ENCODE peak calls at places on chromosomes 16 and 17, in seven cellular contexts. F is A549; E is tibial nerve; J is pancreas; Y is CD8-positive, alpha-beta T cell; G is spleen; B is tibial artery. L is an unnamed sample.

GRCh38 chr16:154223-155030 is 2.0 kb downstream of the HBZ start:
- DNase-seq in J (no peak), E (no peak), F (no peak), B (no peak), Y (no peak), G (no peak), L (no peak)

GRCh38 chr17:50396261-50397110 is 837 bp downstream of the LRRC59 start:
- DNase-seq in J (peak), G (no peak), Y (no peak), E (no peak), F (peak), B (no peak), L (peak)

GRCh38 chr17:4881761-4882555 is 17.4 kb upstream of the C17orf107 start:
- DNase-seq in J (peak), E (no peak), G (peak), Y (peak), B (no peak), F (peak), L (no peak)

GRCh38 chr16:88387941-88388627 is 5.3 kb downstream of the ZNF469 start:
- DNase-seq in F (peak), B (no peak), J (peak), E (no peak), G (no peak), Y (no peak), L (peak)

GRCh38 chr17:50290074-50290702 is 15.9 kb downstream of the TMEM92 start:
- DNase-seq in J (peak), Y (no peak), E (peak), F (peak), B (peak), G (no peak), L (peak)

GRCh38 chr17:29412780-29413565 is 22.8 kb downstream of the TAOK1 start:
- DNase-seq in F (no peak), G (no peak), Y (no peak), E (no peak), J (no peak), B (no peak), L (no peak)

GRCh38 chr17:51585514-51586104 is 325.3 kb downstream of the UTP18 start:
- DNase-seq in B (no peak), J (peak), F (peak), Y (no peak), E (no peak), G (no peak), L (no peak)

GRCh38 chr16:50340578-50340977 is 28.2 kb downstream of the BRD7 start:
- DNase-seq in E (no peak), Y (no peak), B (no peak), F (no peak), J (no peak), G (no peak), L (no peak)

GRCh38 chr16:86566966-86567700 is 504 bp downstream of the FOXC2 start:
- DNase-seq in G (peak), B (no peak), F (no peak), E (no peak), Y (no peak), J (no peak), L (peak)

GRCh38 chr16:49262501-49262900 is 19.1 kb downstream of the CBLN1 start:
- DNase-seq in G (no peak), F (no peak), Y (no peak), J (no peak), E (no peak), B (no peak), L (no peak)

GRCh38 chr16:14302031-14302398 is 230.9 kb downstream of the MRTFB start:
- DNase-seq in J (peak), Y (no peak), E (no peak), B (peak), F (peak), G (no peak), L (peak)

GRCh38 chr17:7355053-7355452 is at the start of gene TMEM95:
- DNase-seq in F (no peak), E (peak), J (peak), Y (no peak), G (no peak), B (no peak), L (peak)

GRCh38 chr17:7352559-7352889 is 562 bp downstream of the KCTD11 start:
- DNase-seq in B (no peak), G (no peak), F (no peak), Y (no peak), E (no peak), J (no peak), L (no peak)

GRCh38 chr17:7352910-7353635 is 1.1 kb downstream of the KCTD11 start:
- DNase-seq in B (no peak), F (no peak), E (no peak), G (no peak), J (peak), Y (no peak), L (peak)

GRCh38 chr17:7354262-7354781 is 634 bp upstream of the TMEM95 start:
- DNase-seq in G (no peak), J (no peak), F (no peak), B (no peak), Y (no peak), E (no peak), L (no peak)

DNA sequence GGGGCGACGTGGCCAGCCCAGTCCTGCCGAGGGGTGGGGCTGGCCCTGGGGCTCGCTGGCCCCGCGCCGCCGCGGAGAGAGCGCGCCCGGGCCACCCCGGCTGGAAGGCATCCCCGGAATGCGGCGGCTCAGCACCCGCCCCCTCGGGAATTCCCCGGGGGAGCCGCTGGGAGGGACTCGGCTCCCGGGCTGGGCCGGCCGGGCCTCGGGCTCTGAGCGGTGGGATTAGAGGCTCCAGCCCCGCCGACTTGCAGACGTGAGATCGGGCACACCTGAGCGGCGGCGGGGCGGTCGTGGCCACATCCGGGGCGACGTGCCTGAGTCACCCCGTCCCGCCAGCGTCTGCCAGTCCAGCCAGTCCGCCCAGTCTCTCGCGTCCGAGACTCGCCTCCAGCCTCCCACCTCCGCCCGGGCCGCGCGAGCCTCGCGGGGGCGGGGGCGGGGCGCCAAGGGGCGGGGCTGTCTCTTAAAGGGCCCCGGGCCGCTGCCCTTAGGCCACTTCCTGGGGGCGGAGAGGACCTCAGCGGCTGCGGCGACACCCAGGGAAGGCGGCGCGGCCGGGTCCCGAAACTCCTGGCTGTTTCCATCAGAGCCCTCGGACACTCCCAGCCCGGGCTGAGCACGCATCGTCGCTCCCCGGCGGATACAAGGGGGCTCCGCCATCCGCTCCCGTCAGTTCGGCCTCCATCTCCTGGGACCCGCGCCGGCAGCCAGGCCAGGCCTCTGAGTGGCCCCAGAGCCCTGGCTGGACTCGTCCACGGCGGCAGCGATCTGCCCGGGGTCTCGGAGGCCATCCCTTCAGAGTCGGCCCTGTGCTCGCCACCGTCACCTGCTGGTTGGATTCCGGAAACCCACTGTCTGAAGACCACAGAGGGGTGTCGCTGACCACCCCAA is at the start of gene KCTD11:
- DNase-seq in B (peak), Y (peak), G (peak), J (peak), E (peak), F (peak), L (peak)
- H3K27ac ChIP-seq in B (peak), Y (peak), G (peak), J (peak), E (peak), F (peak), L (peak)

DNA sequence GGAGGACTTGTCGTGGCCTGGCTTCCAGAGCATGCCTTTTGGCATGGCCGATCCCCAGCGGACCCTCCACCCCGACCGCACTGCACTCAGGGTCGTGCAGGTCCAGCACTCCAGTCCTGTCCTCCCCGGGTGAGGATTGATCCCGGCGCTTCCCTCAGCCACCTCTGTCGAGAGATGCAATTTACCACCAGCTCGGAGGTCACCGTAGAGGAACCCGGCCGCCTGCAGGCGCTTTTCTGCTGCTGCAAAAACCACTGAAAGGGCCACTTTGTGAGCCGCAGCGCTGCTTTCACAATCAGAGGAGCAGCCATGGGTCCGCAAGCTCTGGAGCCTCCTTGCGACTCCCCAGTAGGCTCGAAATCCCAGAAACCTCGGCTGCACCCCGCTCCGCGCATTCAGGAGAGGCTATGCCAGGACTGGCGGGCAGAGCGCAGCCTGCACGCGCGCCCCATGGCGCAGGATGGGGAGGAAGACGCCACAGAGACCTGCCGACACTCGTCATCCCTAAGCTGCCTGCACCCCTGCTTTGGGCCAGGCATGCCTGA is 134.2 kb downstream of the HS3ST2 start:
- DNase-seq in E (no peak), Y (no peak), G (no peak), F (no peak), B (no peak), J (no peak), L (peak)
- H3K4me3 ChIP-seq in E (peak), Y (no peak), G (no peak), F (no peak), B (peak), J (no peak), L (no peak)

DNA sequence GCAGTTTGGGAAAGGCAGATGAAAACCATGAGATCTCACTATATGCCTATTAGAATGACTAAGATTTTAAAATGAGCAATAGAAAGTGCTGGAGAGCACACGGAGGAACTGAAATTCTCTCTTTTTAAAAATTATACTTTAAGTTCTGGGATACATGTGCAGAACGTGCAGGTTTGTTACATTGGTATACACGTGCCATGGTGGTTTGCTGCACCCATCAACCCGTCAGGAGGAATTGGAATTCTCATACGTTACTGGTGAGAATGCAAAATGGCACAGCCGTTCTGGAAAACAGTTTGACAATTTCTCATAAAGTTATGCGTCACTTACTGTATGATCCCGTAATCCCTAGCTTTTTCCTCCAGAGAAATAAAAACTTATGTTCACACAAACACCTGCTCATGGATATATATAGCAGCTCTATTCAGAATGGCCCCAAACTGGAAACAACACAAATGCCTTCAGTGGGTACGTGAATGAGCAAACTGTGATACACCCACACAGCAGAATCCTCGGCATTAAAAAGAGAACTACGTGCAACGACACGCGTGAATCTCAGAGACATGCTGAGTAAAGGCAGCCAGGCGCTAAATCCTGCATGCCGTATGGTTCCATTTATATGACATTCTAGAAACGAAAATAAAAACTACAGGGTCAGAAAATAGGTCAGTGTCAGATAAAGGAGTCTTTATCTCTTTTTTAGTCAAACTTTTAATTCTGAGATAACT is 11.8 kb downstream of the PIK3R6 start:
- DNase-seq in B (no peak), F (no peak), Y (no peak), J (no peak), G (no peak), E (no peak), L (no peak)
- H3K27ac ChIP-seq in B (no peak), F (no peak), Y (no peak), J (no peak), G (no peak), E (no peak), L (no peak)

DNA sequence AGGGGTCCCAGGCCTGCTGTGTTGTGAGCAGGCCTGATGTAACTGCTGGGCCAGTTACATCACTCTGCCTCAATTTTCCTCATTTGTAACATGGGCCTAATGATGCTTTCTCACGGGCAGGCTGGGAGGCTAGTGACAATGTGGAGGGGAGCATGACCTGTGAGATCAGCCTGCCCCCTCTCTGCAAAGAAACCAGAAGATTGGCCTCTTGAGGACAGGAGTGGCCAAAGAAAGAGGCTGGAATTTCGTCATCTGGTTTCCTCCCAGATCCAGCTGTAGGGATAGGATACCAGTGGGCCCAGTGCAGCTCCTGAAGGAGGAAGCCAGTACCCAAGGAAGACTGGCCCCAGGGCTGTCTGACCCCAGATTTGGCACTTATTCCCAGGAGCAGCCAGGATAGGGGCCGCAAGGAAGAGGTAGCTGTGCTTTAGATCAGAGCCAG is 615 bp upstream of the SREBF1 start:
- DNase-seq in B (peak), E (peak), G (no peak), F (peak), J (peak), Y (no peak), L (no peak)
- H3K4me3 ChIP-seq in B (peak), E (peak), G (peak), F (peak), J (no peak), Y (peak), L (peak)

DNA sequence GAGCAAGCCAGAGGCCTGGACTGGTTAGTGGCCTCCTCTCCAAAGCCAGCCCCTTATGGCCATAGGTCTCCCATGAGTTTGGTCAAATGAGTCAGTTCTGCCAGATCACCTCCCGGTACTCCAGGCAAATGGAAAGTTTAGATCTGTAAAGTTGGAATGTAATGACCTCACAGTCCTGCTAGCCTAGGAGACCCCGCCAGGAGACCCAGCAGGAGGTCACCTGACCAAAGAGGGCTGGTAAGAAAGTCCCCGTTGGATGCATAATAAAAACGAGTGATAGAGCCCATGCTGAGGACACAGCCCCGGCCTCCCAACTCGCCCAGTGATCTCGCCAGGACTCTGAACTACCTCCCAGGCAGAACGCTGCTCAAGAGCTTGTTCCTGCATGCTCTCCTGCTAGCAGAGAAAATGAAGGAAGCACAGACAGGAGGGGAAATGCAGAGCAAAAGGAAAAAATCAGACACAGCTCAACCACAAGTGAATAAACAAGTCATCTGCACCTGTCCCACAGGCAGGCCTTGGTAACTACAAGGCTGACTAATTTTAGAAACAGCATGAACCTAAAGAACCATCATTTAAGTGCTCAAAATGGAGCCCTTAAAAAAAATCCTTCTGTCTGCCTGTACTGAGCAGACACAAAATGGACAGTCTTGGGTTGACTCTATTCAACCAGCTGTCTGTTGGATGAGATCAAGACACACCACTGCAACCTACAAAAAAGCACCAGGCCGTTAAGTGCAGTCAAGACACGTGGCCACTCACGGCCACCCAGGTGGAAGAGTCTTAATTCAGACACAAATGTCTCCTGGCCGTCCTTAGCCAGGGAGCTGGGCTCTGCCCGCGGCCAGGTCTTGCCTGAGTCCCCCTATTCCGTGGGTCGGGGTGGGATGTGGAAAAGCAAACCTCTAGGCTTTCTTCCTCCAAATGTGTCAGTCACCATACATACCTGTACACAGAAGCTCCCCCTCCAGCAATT is 9.2 kb downstream of the CDIP1 start:
- DNase-seq in F (no peak), E (no peak), G (no peak), J (no peak), B (no peak), Y (no peak), L (no peak)
- H3K27ac ChIP-seq in F (no peak), E (no peak), G (peak), J (peak), B (no peak), Y (no peak), L (no peak)

GRCh38 chr16:55373489-55373832 is 49.5 kb downstream of the IRX6 start:
- DNase-seq in E (no peak), J (no peak), G (no peak), B (no peak), F (no peak), Y (no peak), L (no peak)

GRCh38 chr16:55372792-55373488 is 48.9 kb downstream of the IRX6 start:
- DNase-seq in G (no peak), J (no peak), Y (no peak), B (no peak), E (no peak), F (no peak), L (no peak)

GRCh38 chr16:55369151-55369550 is 45.1 kb downstream of the IRX6 start:
- DNase-seq in J (no peak), E (no peak), G (no peak), B (no peak), Y (no peak), F (no peak), L (no peak)

GRCh38 chr16:55368205-55368604 is 44.2 kb downstream of the IRX6 start:
- DNase-seq in J (no peak), E (no peak), Y (no peak), G (no peak), B (no peak), F (no peak), L (no peak)

GRCh38 chr16:55370762-55371482 is 46.9 kb downstream of the IRX6 start:
- DNase-seq in F (peak), G (peak), B (peak), E (peak), J (peak), Y (no peak), L (peak)
- H3K4me3 ChIP-seq in F (no peak), G (no peak), B (no peak), E (no peak), J (no peak), Y (no peak), L (no peak)

GRCh38 chr16:57233944-57234706 is 10.9 kb upstream of the ARL2BP start:
- DNase-seq in Y (no peak), G (no peak), F (no peak), B (no peak), J (no peak), E (no peak), L (no peak)
- H3K27ac ChIP-seq in Y (no peak), G (peak), F (no peak), B (no peak), J (peak), E (no peak), L (no peak)

GRCh38 chr17:78735832-78736525 is 46.1 kb downstream of the CYTH1 start:
- DNase-seq in F (no peak), Y (no peak), G (no peak), B (no peak), E (no peak), J (no peak), L (no peak)
- H3K4me3 ChIP-seq in F (peak), Y (peak), G (peak), B (peak), E (peak), J (peak), L (peak)

GRCh38 chr17:21291357-21291756 is 6.8 kb downstream of the MAP2K3 start:
- DNase-seq in F (no peak), E (no peak), B (no peak), G (peak), Y (no peak), J (no peak), L (peak)

GRCh38 chr17:21289902-21290571 is 5.5 kb downstream of the MAP2K3 start:
- DNase-seq in B (no peak), G (no peak), Y (no peak), J (peak), E (no peak), F (no peak), L (no peak)

GRCh38 chr17:21293846-21294240 is 9.3 kb downstream of the MAP2K3 start:
- DNase-seq in B (no peak), F (no peak), J (no peak), Y (no peak), G (no peak), E (no peak), L (no peak)

GRCh38 chr17:21292867-21293845 is 8.6 kb downstream of the MAP2K3 start:
- DNase-seq in E (no peak), J (no peak), Y (no peak), G (no peak), B (no peak), F (no peak), L (peak)

GRCh38 chr17:21291862-21292261 is 7.4 kb downstream of the MAP2K3 start:
- DNase-seq in J (no peak), G (no peak), Y (no peak), F (no peak), E (no peak), B (no peak), L (peak)
- H3K27ac ChIP-seq in J (no peak), G (no peak), Y (no peak), F (peak), E (no peak), B (no peak), L (no peak)

DNA sequence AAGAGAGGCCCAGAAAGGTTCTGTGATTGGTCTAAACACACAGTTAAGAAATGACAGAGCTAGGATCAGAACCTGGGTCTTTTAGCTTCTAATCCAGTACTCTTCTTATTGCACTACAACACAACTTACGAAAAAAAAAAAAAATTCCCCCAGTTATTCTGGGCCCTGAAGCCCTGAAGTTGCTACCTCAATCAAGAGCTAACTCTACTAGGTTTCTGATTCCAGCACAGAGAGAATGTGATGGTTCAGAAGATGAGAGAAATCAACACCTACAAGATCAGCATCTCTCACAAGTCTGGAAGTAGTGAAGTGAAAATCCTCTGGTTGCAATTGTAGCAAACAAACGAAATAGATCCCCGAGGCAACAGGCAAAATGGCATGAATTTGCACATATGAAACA is 37.3 kb downstream of the GRB7 start:
- DNase-seq in F (no peak), G (no peak), B (no peak), J (no peak), E (no peak), Y (no peak), L (no peak)
- H3K4me3 ChIP-seq in F (no peak), G (peak), B (no peak), J (no peak), E (no peak), Y (peak), L (no peak)

L was measured in left lung.